ENCODE peak calls at places on chromosome 21, in six cellular contexts. P, L, O, N, G and E are unnamed samples.

GRCh38 chr21:21200939-21201610 is 202.9 kb downstream of the NCAM2 start:
- DNase-seq in P (no peak), L (no peak), O (no peak), N (no peak), G (no peak), E (peak)

GRCh38 chr21:18244721-18245486 is at the start of gene CHODL:
- DNase-seq in P (peak), L (no peak), O (peak), N (no peak), G (no peak), E (peak)

GRCh38 chr21:15436031-15436430 is 293.8 kb upstream of the USP25 start:
- DNase-seq in P (no peak), L (no peak), O (no peak), N (no peak), G (no peak), E (no peak)

GRCh38 chr21:14361958-14362357 is 21.0 kb downstream of the HSPA13 start:
- DNase-seq in P (no peak), L (no peak), O (peak), N (no peak), G (no peak), E (peak)

GRCh38 chr21:42784276-42784675 is 95.1 kb downstream of the WDR4 start:
- DNase-seq in P (no peak), L (no peak), O (no peak), N (peak), G (no peak), E (no peak)

GRCh38 chr21:26437326-26438009 is 135.6 kb downstream of the CYYR1 start:
- DNase-seq in P (no peak), L (no peak), O (peak), N (no peak), G (no peak), E (peak)

GRCh38 chr21:33123396-33124120 is 53.6 kb downstream of the OLIG1 start:
- DNase-seq in P (no peak), L (no peak), O (no peak), N (no peak), G (no peak), E (no peak)

GRCh38 chr21:25458484-25458883 is 148.8 kb downstream of the MRPL39 start:
- DNase-seq in P (no peak), L (no peak), O (no peak), N (no peak), G (no peak), E (no peak)

GRCh38 chr21:30935889-30936168 is 54.4 kb upstream of the KRTAP11-1 start:
- DNase-seq in P (no peak), L (no peak), O (no peak), N (no peak), G (no peak), E (no peak)

GRCh38 chr21:18529253-18529652 is 125.7 kb upstream of the TMPRSS15 start:
- DNase-seq in P (no peak), L (no peak), O (peak), N (no peak), G (no peak), E (peak)

GRCh38 chr21:17264182-17264581 is 248.7 kb upstream of the CXADR start:
- DNase-seq in P (no peak), L (no peak), O (no peak), N (no peak), G (no peak), E (no peak)

GRCh38 chr21:25515484-25516405 is 91.5 kb downstream of the MRPL39 start:
- DNase-seq in P (no peak), L (no peak), O (peak), N (no peak), G (no peak), E (peak)

GRCh38 chr21:30831194-30831765 is 1.7 kb upstream of the KRTAP7-1 start:
- DNase-seq in P (no peak), L (no peak), O (no peak), N (no peak), G (no peak), E (peak)

GRCh38 chr21:33152228-33153130 is 77.3 kb upstream of the IFNAR2 start:
- DNase-seq in P (no peak), L (no peak), O (no peak), N (no peak), G (no peak), E (no peak)

GRCh38 chr21:16891821-16892220 is 621.0 kb upstream of the CXADR start:
- DNase-seq in P (no peak), L (no peak), O (peak), N (no peak), G (no peak), E (peak)

GRCh38 chr21:25283720-25284119 is 323.6 kb downstream of the MRPL39 start:
- DNase-seq in P (no peak), L (no peak), O (peak), N (no peak), G (no peak), E (peak)

GRCh38 chr21:18522181-18522771 is 118.7 kb upstream of the TMPRSS15 start:
- DNase-seq in P (no peak), L (no peak), O (peak), N (no peak), G (no peak), E (peak)

GRCh38 chr21:45670731-45671130 is 27.2 kb downstream of the PCBP3 start:
- DNase-seq in P (no peak), L (no peak), O (no peak), N (no peak), G (no peak), E (no peak)
- H3K4me3 ChIP-seq in P (no peak), L (no peak), O (no peak), N (no peak), G (no peak), E (no peak)

GRCh38 chr21:29360799-29361765 is 62.4 kb downstream of the BACH1 start:
- DNase-seq in P (no peak), L (no peak), O (no peak), N (no peak), G (no peak), E (peak)
- TF ChIP-seq CTCF in P (no peak), L (no peak), O (no peak), N (no peak), G (no peak), E (peak)

GRCh38 chr21:36628096-36628495 is 70.8 kb upstream of the SIM2 start:
- DNase-seq in P (no peak), L (no peak), O (no peak), N (no peak), G (no peak), E (no peak)

GRCh38 chr21:36630485-36631206 is 68.3 kb upstream of the SIM2 start:
- DNase-seq in P (peak), L (no peak), O (peak), N (peak), G (peak), E (peak)

GRCh38 chr21:36627242-36627641 is 71.7 kb upstream of the SIM2 start:
- DNase-seq in P (no peak), L (no peak), O (peak), N (no peak), G (no peak), E (peak)

GRCh38 chr21:36626791-36627190 is 72.1 kb upstream of the SIM2 start:
- DNase-seq in P (no peak), L (no peak), O (no peak), N (no peak), G (no peak), E (no peak)

GRCh38 chr21:36629061-36629460 is 69.9 kb upstream of the SIM2 start:
- DNase-seq in P (no peak), L (no peak), O (no peak), N (no peak), G (no peak), E (no peak)
- H3K4me3 ChIP-seq in P (no peak), L (no peak), O (no peak), N (no peak), G (no peak), E (no peak)

GRCh38 chr21:41045534-41046268 is 122.3 kb upstream of the BACE2 start:
- DNase-seq in P (no peak), L (no peak), O (no peak), N (no peak), G (no peak), E (no peak)
- TF ChIP-seq CTCF in P (peak), L (no peak), O (peak), N (no peak), G (peak), E (no peak)

DNA sequence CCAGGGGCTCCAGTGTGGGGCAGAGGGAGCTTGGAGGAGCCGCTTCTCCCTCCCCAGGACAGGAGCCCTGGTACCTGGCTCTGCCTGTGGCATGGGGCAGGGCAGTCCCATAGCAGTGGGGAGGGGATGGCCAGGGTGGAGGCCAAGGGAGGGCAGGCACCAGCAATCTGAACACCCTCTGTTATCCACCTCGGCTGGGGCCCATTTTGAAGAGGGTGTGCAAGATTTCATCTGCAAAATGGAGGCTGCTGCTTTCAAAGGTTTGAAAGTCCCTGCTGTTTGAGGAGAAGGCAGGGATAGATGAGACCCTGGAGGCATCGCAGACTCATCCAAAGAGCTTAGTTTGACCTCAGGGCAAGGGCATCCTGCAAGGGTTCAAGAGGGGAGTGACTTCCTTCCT is 15.2 kb upstream of the TMPRSS2 start:
- DNase-seq in P (no peak), L (no peak), O (no peak), N (no peak), G (no peak), E (no peak)
- H3K4me3 ChIP-seq in P (no peak), L (no peak), O (no peak), N (no peak), G (no peak), E (no peak)

GRCh38 chr21:39087238-39087975 is 95.8 kb downstream of the PSMG1 start:
- DNase-seq in P (no peak), L (peak), O (peak), N (no peak), G (no peak), E (no peak)
- TF ChIP-seq CTCF in P (no peak), L (no peak), O (no peak), N (no peak), G (no peak), E (no peak)

GRCh38 chr21:36987845-36988244 is 18.7 kb upstream of the RIPPLY3 start:
- DNase-seq in P (no peak), L (no peak), O (no peak), N (no peak), G (no peak), E (no peak)
- H3K4me3 ChIP-seq in P (no peak), L (no peak), O (no peak), N (no peak), G (no peak), E (no peak)

GRCh38 chr21:34519694-34520093 is 7.7 kb upstream of the KCNE1 start:
- DNase-seq in P (no peak), L (no peak), O (no peak), N (no peak), G (no peak), E (no peak)

GRCh38 chr21:34521561-34521960 is 9.6 kb upstream of the KCNE1 start:
- DNase-seq in P (no peak), L (no peak), O (no peak), N (no peak), G (no peak), E (no peak)

GRCh38 chr21:34522284-34522683 is 10.3 kb upstream of the KCNE1 start:
- DNase-seq in P (no peak), L (no peak), O (no peak), N (no peak), G (peak), E (no peak)

GRCh38 chr21:34519013-34519412 is 7.0 kb upstream of the KCNE1 start:
- DNase-seq in P (no peak), L (no peak), O (no peak), N (no peak), G (no peak), E (no peak)

DNA sequence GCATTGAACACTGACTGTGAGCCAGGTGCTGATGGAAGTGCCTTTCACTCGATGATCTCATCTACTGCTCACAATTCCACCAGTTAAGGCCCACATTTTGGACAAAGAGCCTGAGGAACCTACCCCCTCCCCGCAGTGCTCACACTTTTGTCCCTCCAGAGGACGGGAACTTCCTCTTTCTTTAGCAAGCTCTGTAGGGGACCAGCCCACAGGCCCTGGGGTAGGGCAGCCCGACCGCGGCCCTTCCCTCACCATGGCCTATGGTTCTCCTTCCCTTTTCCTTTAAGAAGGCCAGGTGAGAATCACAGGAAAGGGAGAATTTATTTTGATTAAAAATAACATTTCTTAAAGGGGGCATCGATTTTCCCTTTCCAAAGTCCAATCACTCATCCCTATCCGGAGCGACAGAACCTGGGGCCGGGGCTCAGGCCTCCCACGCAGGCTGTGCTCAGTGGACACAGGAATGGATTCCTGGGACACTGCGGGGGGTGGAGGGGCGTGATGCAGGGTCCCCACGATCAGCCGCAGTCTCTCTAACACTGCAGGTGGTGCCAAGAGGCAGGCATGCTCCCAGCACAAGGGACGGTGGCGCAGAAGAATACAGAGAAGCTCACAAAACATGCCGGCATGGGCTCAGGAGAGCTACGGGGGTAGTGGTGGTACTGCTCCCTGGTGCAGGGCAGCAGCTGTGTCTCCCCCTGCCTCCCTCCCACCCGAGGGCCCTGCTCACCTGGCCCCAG is 8.9 kb upstream of the KCNE1 start:
- DNase-seq in P (no peak), L (no peak), O (no peak), N (no peak), G (no peak), E (no peak)
- TF ChIP-seq CTCF in P (no peak), L (no peak), O (no peak), N (no peak), G (no peak), E (no peak)

GRCh38 chr21:35648512-35648911 is 411.8 kb downstream of the SETD4 start:
- DNase-seq in P (no peak), L (no peak), O (no peak), N (no peak), G (no peak), E (no peak)
- H3K4me3 ChIP-seq in P (no peak), L (no peak), O (no peak), N (no peak), G (no peak), E (no peak)

DNA sequence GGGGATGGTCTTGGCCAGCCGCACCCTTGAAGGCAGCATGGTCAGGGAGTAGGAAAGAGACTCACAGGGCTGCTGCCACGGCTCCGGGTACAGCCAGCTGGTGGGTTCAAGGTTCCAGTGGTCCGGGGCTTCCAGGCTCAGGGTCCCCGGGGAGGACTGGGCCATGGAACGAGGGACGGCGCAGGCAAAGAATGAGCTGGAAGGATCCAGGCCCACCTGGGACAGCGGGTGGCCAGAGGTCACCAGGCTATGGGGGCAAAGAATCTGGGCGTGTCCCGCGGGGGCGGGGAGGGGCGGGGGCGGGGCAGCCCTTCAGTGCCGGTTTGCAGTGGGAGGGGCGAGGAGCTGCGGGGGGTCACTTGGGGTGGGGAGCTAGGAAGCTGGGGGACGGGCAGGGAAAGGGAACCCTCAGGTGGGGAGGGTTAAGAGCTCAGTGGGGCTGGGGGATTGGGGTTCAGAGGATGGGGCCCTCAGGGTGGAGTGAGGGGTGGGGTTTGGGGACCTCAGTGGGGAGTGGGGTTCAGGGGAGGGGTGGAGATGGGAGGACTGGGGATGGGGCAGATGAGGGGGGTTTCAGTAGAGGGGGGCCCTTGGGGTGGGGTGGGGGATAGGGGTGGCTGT is at the start of gene DNMT3L:
- DNase-seq in P (no peak), L (peak), O (no peak), N (no peak), G (no peak), E (no peak)
- TF ChIP-seq CTCF in P (no peak), L (no peak), O (no peak), N (no peak), G (no peak), E (no peak)